ENCODE peak calls at places on chromosome 5, in seven cellular contexts. L is H1, Z is IMR-90, T is mesenchymal stem cell, E is mesendoderm, I is H9, X is trophoblast cell. O is an unnamed sample.

GRCh38 chr5:134864707-134865106 is 9.5 kb upstream of the TXNDC15 start:
- DNase-seq in L (no peak), X (no peak), T (no peak), E (no peak), Z (no peak), I (no peak), O (no peak)

GRCh38 chr5:4018968-4019766 is 423.5 kb downstream of the IRX1 start:
- DNase-seq in X (no peak), Z (no peak), E (no peak), T (no peak), I (no peak), L (no peak), O (no peak)

GRCh38 chr5:35198681-35199080 is 31.6 kb downstream of the PRLR start:
- DNase-seq in T (peak), X (no peak), E (peak), I (no peak), Z (no peak), L (no peak), O (no peak)

GRCh38 chr5:30846171-30846570 is 347.3 kb upstream of the CDH6 start:
- DNase-seq in Z (no peak), I (no peak), L (no peak), X (no peak), T (no peak), E (peak), O (no peak)

GRCh38 chr5:77312411-77312810 is 101.9 kb downstream of the PDE8B start:
- DNase-seq in Z (peak), E (no peak), I (no peak), T (peak), X (no peak), L (no peak), O (no peak)

GRCh38 chr5:173778152-173778782 is 109.9 kb upstream of the CPEB4 start:
- DNase-seq in I (no peak), X (no peak), E (peak), Z (no peak), L (no peak), T (no peak), O (no peak)

GRCh38 chr5:35002459-35002858 is 45.3 kb downstream of the AGXT2 start:
- DNase-seq in X (no peak), L (no peak), I (no peak), T (no peak), Z (no peak), E (no peak), O (no peak)

GRCh38 chr5:138408023-138408422 is 30.8 kb upstream of the REEP2 start:
- DNase-seq in Z (no peak), E (peak), L (no peak), T (peak), I (no peak), X (no peak), O (no peak)

GRCh38 chr5:79686799-79687198 is 2.8 kb upstream of the CMYA5 start:
- DNase-seq in X (no peak), I (no peak), Z (peak), T (no peak), L (no peak), E (no peak), O (no peak)

GRCh38 chr5:167554564-167555254 is 736.7 kb upstream of the WWC1 start:
- DNase-seq in L (no peak), T (no peak), E (peak), Z (no peak), I (no peak), X (no peak), O (no peak)
- H2BK5ac ChIP-seq in L (no peak), T (no peak), E (no peak), Z (no peak), I (no peak), X (no peak), O (no peak)

GRCh38 chr5:146334074-146334533 is 4.5 kb upstream of the POU4F3 start:
- DNase-seq in T (no peak), L (no peak), Z (no peak), X (no peak), E (peak), I (peak), O (no peak)
- H3K9ac ChIP-seq in T (no peak), L (no peak), Z (no peak), X (no peak), E (no peak), I (no peak), O (no peak)

GRCh38 chr5:180284161-180284560 is 7.7 kb downstream of the MAPK9 start:
- DNase-seq in T (no peak), L (no peak), E (no peak), X (no peak), I (peak), Z (no peak), O (no peak)
- H2BK5ac ChIP-seq in T (no peak), L (peak), E (no peak), X (no peak), I (no peak), Z (no peak), O (no peak)

GRCh38 chr5:10306806-10307205 is 896 bp downstream of the CMBL start:
- DNase-seq in Z (no peak), E (peak), T (no peak), X (no peak), I (no peak), L (no peak), O (no peak)

GRCh38 chr5:10307206-10308148 is at the start of gene CMBL:
- DNase-seq in I (peak), E (peak), L (no peak), Z (peak), X (peak), T (peak), O (no peak)

GRCh38 chr5:10304932-10305331 is 2.8 kb downstream of the CMBL start:
- DNase-seq in Z (no peak), T (no peak), E (peak), I (no peak), X (no peak), L (no peak), O (no peak)

GRCh38 chr5:10303699-10304170 is 4.0 kb downstream of the CMBL start:
- DNase-seq in X (no peak), I (no peak), T (no peak), L (no peak), E (no peak), Z (no peak), O (no peak)

DNA sequence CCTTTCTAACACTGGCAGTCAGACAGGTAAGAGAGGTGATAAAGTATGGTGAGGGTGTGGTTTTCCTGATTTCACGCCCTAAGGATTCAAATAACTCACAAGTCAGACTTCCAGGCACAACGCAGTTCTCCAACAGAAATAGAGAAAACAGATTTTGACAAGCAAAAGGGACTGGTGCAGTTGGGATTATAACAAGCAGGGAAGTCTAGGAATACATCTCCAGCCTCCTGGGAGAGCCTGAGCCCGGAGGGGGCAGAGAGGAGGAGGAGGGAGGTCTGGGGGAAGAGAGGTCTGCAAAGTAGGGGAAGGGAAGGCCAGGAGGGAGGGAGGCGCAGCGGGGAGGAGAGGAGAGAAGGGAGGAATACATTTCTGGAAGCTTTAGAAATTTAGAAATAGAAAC is 1.6 kb downstream of the CMBL start:
- DNase-seq in X (no peak), L (no peak), E (peak), T (no peak), I (no peak), Z (no peak), O (no peak)
- H3K9ac ChIP-seq in X (no peak), L (no peak), E (no peak), T (peak), I (no peak), Z (no peak), O (no peak)

GRCh38 chr5:102277059-102277621 is 18.9 kb downstream of the SLCO4C1 start:
- DNase-seq in Z (no peak), E (no peak), T (no peak), I (no peak), X (no peak), L (no peak), O (no peak)
- H2BK5ac ChIP-seq in Z (no peak), E (no peak), T (no peak), I (no peak), X (no peak), L (no peak), O (no peak)

DNA sequence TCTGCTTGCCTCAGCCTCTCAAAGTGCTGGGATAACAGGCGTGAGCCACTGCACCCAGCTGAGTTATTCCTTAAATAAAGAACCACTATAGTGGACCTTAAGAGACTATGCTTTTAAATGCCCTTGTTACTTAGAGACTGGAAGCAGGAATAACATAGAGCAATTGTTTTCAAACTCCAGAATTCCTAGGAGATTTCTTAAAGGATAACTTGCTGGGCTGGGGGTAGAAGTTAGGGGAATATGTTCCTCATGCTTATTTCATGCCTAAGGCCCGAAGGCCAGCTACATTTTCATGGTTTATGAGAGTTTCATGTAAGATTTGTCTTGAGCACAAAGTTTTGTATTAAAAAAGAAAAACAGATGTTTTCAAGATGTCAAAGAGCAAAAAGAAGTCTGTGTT is 48.2 kb downstream of the CSNK1A1 start:
- DNase-seq in T (no peak), X (no peak), E (no peak), L (no peak), Z (no peak), I (no peak), O (no peak)
- H3K9ac ChIP-seq in T (peak), X (no peak), E (no peak), L (no peak), Z (no peak), I (no peak), O (no peak)

GRCh38 chr5:2549902-2550301 is 201.6 kb downstream of the IRX2 start:
- DNase-seq in L (no peak), T (no peak), Z (no peak), I (no peak), X (no peak), E (no peak), O (no peak)
- H2BK5ac ChIP-seq in L (no peak), T (no peak), Z (no peak), I (no peak), X (no peak), E (no peak), O (no peak)